ENCODE peak calls at places on chromosome 11, in nine cellular contexts. X is CD8-positive, alpha-beta T cell; K is cardiac muscle cell; B is Peyer's patch; N is GM23338; Z is CD4-positive, alpha-beta memory T cell; A is aorta; M is heart left ventricle; S is mammary epithelial cell. V is an unnamed sample.

GRCh38 chr11:2468363-2469240 is 23.8 kb downstream of the KCNQ1 start:
- DNase-seq in X (no peak), K (no peak), B (no peak), N (no peak), Z (no peak), A (no peak), M (no peak), S (no peak), V (no peak)

GRCh38 chr11:35163209-35163608 is 24.2 kb downstream of the CD44 start:
- DNase-seq in X (no peak), K (no peak), B (no peak), N (no peak), Z (no peak), A (no peak), M (no peak), S (no peak), V (no peak)

GRCh38 chr11:91513734-91514133 is 710.9 kb upstream of the FAT3 start:
- DNase-seq in X (no peak), K (no peak), B (no peak), N (peak; percentile 25), Z (no peak), A (no peak), M (no peak), S (no peak), V (no peak)

GRCh38 chr11:95135155-95135554 is 45.5 kb downstream of the ENDOD1 start:
- DNase-seq in X (no peak), K (peak; percentile 64), B (no peak), N (no peak), Z (no peak), A (no peak), M (no peak), S (no peak), V (no peak)

GRCh38 chr11:11524436-11525038 is 97.3 kb downstream of the GALNT18 start:
- DNase-seq in X (no peak), K (no peak), B (no peak), N (no peak), Z (no peak), A (no peak), M (no peak), S (no peak), V (no peak)

GRCh38 chr11:78256962-78257361 is 68.2 kb downstream of the USP35 start:
- DNase-seq in X (no peak), K (peak; percentile 98), B (no peak), N (no peak), Z (no peak), A (peak; percentile 93), M (peak; percentile 78), S (no peak), V (no peak)

GRCh38 chr11:75946531-75947530 is 131.8 kb downstream of the UVRAG start:
- DNase-seq in X (no peak), K (peak; percentile 83), B (no peak), N (peak; percentile 5), Z (no peak), A (no peak), M (peak; percentile 25), S (peak; percentile 28), V (no peak)

GRCh38 chr11:2833938-2834892 is 51.4 kb downstream of the CDKN1C start:
- DNase-seq in X (peak; percentile 10), K (no peak), B (no peak), N (no peak), Z (no peak), A (no peak), M (no peak), S (no peak), V (no peak)

GRCh38 chr11:65867284-65868071 is 5.1 kb downstream of the EFEMP2 start:
- DNase-seq in X (no peak), K (peak; percentile 23), B (no peak), N (peak; percentile 72), Z (no peak), A (no peak), M (no peak), S (no peak), V (no peak)

GRCh38 chr11:133995066-133995465 is 38.3 kb upstream of the IGSF9B start:
- DNase-seq in X (no peak), K (no peak), B (no peak), N (no peak), Z (no peak), A (peak; percentile 12), M (no peak), S (no peak), V (no peak)

GRCh38 chr11:46075168-46075567 is 46.1 kb downstream of the PHF21A start:
- DNase-seq in X (no peak), K (peak; percentile 76), B (no peak), N (no peak), Z (no peak), A (no peak), M (no peak), S (peak; percentile 52), V (peak; percentile 36)

GRCh38 chr11:118216621-118217526 is 7.9 kb downstream of the JAML start:
- DNase-seq in X (peak; percentile 46), K (no peak), B (no peak), N (no peak), Z (no peak), A (no peak), M (no peak), S (no peak), V (no peak)

GRCh38 chr11:126194121-126194543 is 17.3 kb downstream of the RPUSD4 start:
- DNase-seq in X (no peak), K (peak; percentile 71), B (no peak), N (peak; percentile 56), Z (peak; percentile 26), A (no peak), M (no peak), S (peak; percentile 16), V (no peak)

GRCh38 chr11:72227316-72228228 is 3.0 kb downstream of the INPPL1 start:
- DNase-seq in X (no peak), K (no peak), B (no peak), N (no peak), Z (no peak), A (peak; percentile 44), M (no peak), S (peak; percentile 61), V (no peak)

GRCh38 chr11:116918925-116919653 is 81.7 kb upstream of the APOA1 start:
- DNase-seq in X (no peak), K (no peak), B (no peak), N (no peak), Z (no peak), A (no peak), M (no peak), S (no peak), V (no peak)
- H3K27ac ChIP-seq in X (no peak overlapping the region), K (no peak overlapping the region), B (no peak overlapping the region), N (no peak overlapping the region), Z (no peak overlapping the region), A (no peak overlapping the region), M (no peak overlapping the region), S (no peak overlapping the region), V (no peak overlapping the region)

GRCh38 chr11:67406969-67407699 is 3.3 kb downstream of the TBC1D10C start:
- DNase-seq in X (peak; percentile 51), K (no peak), B (peak; percentile 62), N (no peak), Z (no peak), A (no peak), M (no peak), S (no peak), V (no peak)

GRCh38 chr11:67409781-67410368 is 5.6 kb upstream of the CARNS1 start:
- DNase-seq in X (no peak), K (no peak), B (peak; percentile 89), N (peak; percentile 94), Z (no peak), A (no peak), M (no peak), S (no peak), V (no peak)

GRCh38 chr11:67407700-67408163 is 3.8 kb downstream of the TBC1D10C start:
- DNase-seq in X (no peak), K (no peak), B (no peak), N (no peak), Z (no peak), A (no peak), M (no peak), S (no peak), V (no peak)

GRCh38 chr11:67409261-67409666 is 5.4 kb downstream of the TBC1D10C start:
- DNase-seq in X (peak; percentile 82), K (no peak), B (peak; percentile 93), N (no peak), Z (peak; percentile 81), A (no peak), M (no peak), S (no peak), V (no peak)

GRCh38 chr11:67408437-67409200 is 4.7 kb downstream of the TBC1D10C start:
- DNase-seq in X (peak; percentile 53), K (no peak), B (no peak), N (no peak), Z (no peak), A (no peak), M (no peak), S (no peak), V (no peak)
- H3K27ac ChIP-seq in X (peak overlapping the region; percentile 75), K (no peak overlapping the region), B (peak overlapping the region; percentile 91), N (no peak overlapping the region), Z (peak overlapping the region; percentile 81), A (no peak overlapping the region), M (no peak overlapping the region), S (no peak overlapping the region), V (no peak overlapping the region)

GRCh38 chr11:121068787-121069186 is 32.3 kb upstream of the TECTA start:
- DNase-seq in X (no peak), K (no peak), B (no peak), N (no peak), Z (no peak), A (no peak), M (no peak), S (no peak), V (no peak)

GRCh38 chr11:121067453-121067852 is 33.6 kb upstream of the TECTA start:
- DNase-seq in X (no peak), K (no peak), B (no peak), N (no peak), Z (no peak), A (no peak), M (no peak), S (no peak), V (no peak)

GRCh38 chr11:121067912-121068652 is 33.0 kb upstream of the TECTA start:
- DNase-seq in X (no peak), K (no peak), B (no peak), N (no peak), Z (no peak), A (no peak), M (no peak), S (no peak), V (no peak)

GRCh38 chr11:121066623-121067022 is 34.4 kb upstream of the TECTA start:
- DNase-seq in X (no peak), K (no peak), B (no peak), N (no peak), Z (no peak), A (no peak), M (no peak), S (no peak), V (no peak)

GRCh38 chr11:121067026-121067425 is 34.0 kb upstream of the TECTA start:
- DNase-seq in X (no peak), K (no peak), B (no peak), N (no peak), Z (no peak), A (no peak), M (no peak), S (no peak), V (no peak)
- H3K27ac ChIP-seq in X (no peak overlapping the region), K (no peak overlapping the region), B (no peak overlapping the region), N (no peak overlapping the region), Z (no peak overlapping the region), A (no peak overlapping the region), M (no peak overlapping the region), S (no peak overlapping the region), V (no peak overlapping the region)

DNA sequence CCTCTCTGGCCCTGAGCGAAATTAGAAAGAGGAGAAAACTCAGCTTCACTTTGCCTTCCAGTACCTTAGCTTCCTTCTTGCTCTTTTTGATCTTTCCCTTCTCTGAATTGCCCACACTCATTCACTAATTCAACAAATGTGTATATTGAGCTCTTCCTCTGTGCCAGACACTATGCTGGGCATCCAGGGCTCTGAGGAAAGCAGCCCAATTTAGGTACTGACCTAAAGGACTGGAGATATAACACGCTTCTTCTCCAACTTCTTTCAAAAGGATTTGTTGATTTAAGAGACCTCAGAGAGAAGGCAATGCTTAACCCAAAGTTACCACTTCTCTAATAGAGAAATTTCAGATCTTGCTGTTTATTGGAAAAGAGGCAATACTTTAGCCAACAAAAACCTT is 103.6 kb downstream of the TMPRSS5 start:
- DNase-seq in X (no peak), K (no peak), B (no peak), N (no peak), Z (no peak), A (no peak), M (no peak), S (no peak), V (no peak)
- H3K27ac ChIP-seq in X (no peak overlapping the region), K (no peak overlapping the region), B (no peak overlapping the region), N (no peak overlapping the region), Z (no peak overlapping the region), A (peak overlapping the region; percentile 36), M (peak overlapping the region; percentile 36), S (no peak overlapping the region), V (no peak overlapping the region)